ENCODE peak calls at places on chromosomes 7 and 10, in four cellular contexts. Z is IMR-90, V is mammary epithelial cell, Q is astrocyte. P is an unnamed sample.

GRCh38 chr7:34662058-34662457 is 4.0 kb downstream of the NPSR1 start:
- DNase-seq in Z (no peak), V (no peak), Q (no peak), P (no peak)

GRCh38 chr10:80416401-80417098 is 8.2 kb downstream of the PRXL2A start:
- DNase-seq in Z (no peak), V (no peak), Q (peak; percentile 16), P (no peak)

GRCh38 chr10:72335394-72336258 is 19.1 kb downstream of the DNAJB12 start:
- DNase-seq in Z (no peak), V (peak; percentile 67), Q (no peak), P (no peak)

GRCh38 chr7:46032936-46033335 is 111.9 kb upstream of the IGFBP3 start:
- DNase-seq in Z (peak; percentile 39), V (peak; percentile 66), Q (peak; percentile 26), P (no peak)

GRCh38 chr7:98772242-98772603 is 97.6 kb downstream of the TMEM130 start:
- DNase-seq in Z (no peak), V (no peak), Q (no peak), P (no peak)

GRCh38 chr7:30865821-30866220 is 45.8 kb upstream of the AQP1 start:
- DNase-seq in Z (no peak), V (no peak), Q (no peak), P (no peak)

GRCh38 chr7:151271699-151272355 is 23.3 kb upstream of the SMARCD3 start:
- DNase-seq in Z (peak; percentile 40), V (no peak), Q (no peak), P (no peak)

GRCh38 chr10:78744521-78745090 is 324.2 kb upstream of the ZMIZ1 start:
- DNase-seq in Z (no peak), V (no peak), Q (no peak), P (no peak)

GRCh38 chr10:118447478-118447877 is 105.4 kb upstream of the FAM204A start:
- DNase-seq in Z (no peak), V (peak; percentile 29), Q (peak; percentile 3), P (no peak)

GRCh38 chr7:44678468-44679179 is 70.0 kb upstream of the ZMIZ2 start:
- DNase-seq in Z (peak; percentile 86), V (peak; percentile 71), Q (peak; percentile 61), P (no peak)

GRCh38 chr10:27794157-27794556 is 48.5 kb upstream of the MKX start:
- DNase-seq in Z (peak; percentile 5), V (no peak), Q (no peak), P (no peak)

GRCh38 chr7:111690364-111691111 is 128.2 kb upstream of the IMMP2L start:
- DNase-seq in Z (no peak), V (no peak), Q (no peak), P (no peak)

GRCh38 chr7:36090976-36091375 is 62.1 kb upstream of the EEPD1 start:
- DNase-seq in Z (no peak), V (no peak), Q (no peak), P (no peak)

GRCh38 chr7:127769696-127770400 is 117.9 kb downstream of the SND1 start:
- DNase-seq in Z (peak; percentile 58), V (no peak), Q (peak; percentile 69), P (no peak)

GRCh38 chr7:27746978-27747377 is 7.0 kb downstream of the TAX1BP1 start:
- DNase-seq in Z (peak; percentile 6), V (peak; percentile 16), Q (no peak), P (no peak)

GRCh38 chr7:47102442-47102841 is 479.5 kb downstream of the TNS3 start:
- DNase-seq in Z (no peak), V (no peak), Q (no peak), P (no peak)

GRCh38 chr7:155422599-155423336 is 35.2 kb upstream of the EN2 start:
- DNase-seq in Z (no peak), V (no peak), Q (no peak), P (no peak)

GRCh38 chr7:73701357-73701995 is 18.0 kb downstream of the STX1A start:
- DNase-seq in Z (peak; percentile 33), V (no peak), Q (peak; percentile 50), P (no peak)

GRCh38 chr7:22350466-22351328 is 6.3 kb downstream of the RAPGEF5 start:
- DNase-seq in Z (peak; percentile 11), V (peak; percentile 44), Q (peak; percentile 67), P (no peak)

GRCh38 chr10:117164878-117165556 is 26.9 kb upstream of the VAX1 start:
- DNase-seq in Z (no peak), V (no peak), Q (no peak), P (no peak)

GRCh38 chr10:14173706-14174594 is 156.8 kb downstream of the FRMD4A start:
- DNase-seq in Z (peak; percentile 21), V (peak; percentile 7), Q (peak; percentile 27), P (no peak)

GRCh38 chr7:70788276-70788675 is 343.7 kb upstream of the GALNT17 start:
- DNase-seq in Z (no peak), V (no peak), Q (no peak), P (no peak)

GRCh38 chr10:100562806-100563293 is 27.1 kb downstream of the HIF1AN start:
- DNase-seq in Z (peak; percentile 37), V (peak; percentile 49), Q (peak; percentile 18), P (no peak)

GRCh38 chr10:110680473-110681020 is 36.4 kb downstream of the RBM20 start:
- DNase-seq in Z (no peak), V (peak; percentile 36), Q (no peak), P (no peak)

GRCh38 chr7:128164061-128164954 is 76.8 kb upstream of the LEP start:
- DNase-seq in Z (peak; percentile 86), V (peak; percentile 96), Q (peak; percentile 85), P (peak; percentile 99)

GRCh38 chr10:69090687-69091450 is 3.0 kb downstream of the SRGN start:
- DNase-seq in Z (no peak), V (peak; percentile 34), Q (no peak), P (no peak)

GRCh38 chr10:78292987-78293865 is 259.6 kb downstream of the RPS24 start:
- DNase-seq in Z (peak; percentile 35), V (no peak), Q (peak; percentile 19), P (no peak)

GRCh38 chr10:86160890-86161585 is 205.6 kb downstream of the GRID1 start:
- DNase-seq in Z (no peak), V (no peak), Q (no peak), P (no peak)

GRCh38 chr7:100655908-100656674 is at the start of gene ACTL6B:
- DNase-seq in Z (peak; percentile 18), V (peak; percentile 18), Q (no peak), P (no peak)

GRCh38 chr7:93119191-93119905 is 1.6 kb upstream of the SAMD9 start:
- DNase-seq in Z (peak; percentile 4), V (peak; percentile 56), Q (peak; percentile 12), P (no peak)

GRCh38 chr7:93117852-93118530 is at the start of gene SAMD9:
- DNase-seq in Z (peak; percentile 77), V (peak; percentile 72), Q (peak; percentile 67), P (no peak)

GRCh38 chr7:93120981-93121549 is 3.3 kb upstream of the SAMD9 start:
- DNase-seq in Z (no peak), V (no peak), Q (no peak), P (no peak)

GRCh38 chr7:93115796-93116195 is 2.0 kb downstream of the SAMD9 start:
- DNase-seq in Z (peak; percentile 75), V (peak; percentile 89), Q (peak; percentile 74), P (peak; percentile 15)

GRCh38 chr7:93117327-93117726 is 452 bp downstream of the SAMD9 start:
- DNase-seq in Z (no peak), V (no peak), Q (no peak), P (no peak)
- H3K9ac ChIP-seq in Z (no peak overlapping the region), V (peak overlapping the region; percentile 57), Q (peak overlapping the region; percentile 66), P (peak overlapping the region; percentile 64)

GRCh38 chr7:1065263-1066260 is 21.2 kb downstream of the GPR146 start:
- DNase-seq in Z (peak; percentile 58), V (peak; percentile 44), Q (no peak), P (no peak)
- H3K9ac ChIP-seq in Z (no peak overlapping the region), V (no peak overlapping the region), Q (no peak overlapping the region), P (no peak overlapping the region)

DNA sequence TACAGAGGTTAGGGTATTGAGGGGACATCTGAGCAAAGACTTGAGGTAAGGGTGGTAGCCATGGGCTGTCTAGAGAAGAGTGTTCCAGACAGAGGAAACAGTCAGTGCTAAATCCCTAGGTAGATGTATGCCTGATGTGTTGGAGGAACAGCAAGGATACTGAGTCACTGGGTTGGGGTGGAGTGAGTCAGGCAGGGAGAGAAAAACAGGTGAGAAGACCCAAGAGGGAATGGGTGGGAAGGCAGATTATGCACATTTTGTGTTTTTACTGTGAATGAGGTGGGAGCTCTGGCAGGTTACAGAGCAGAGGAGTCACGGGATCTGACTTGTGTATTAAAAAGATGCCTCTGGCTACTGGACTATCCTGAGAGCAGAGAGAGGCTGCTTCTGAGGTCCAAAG is 285.0 kb downstream of the CALN1 start:
- DNase-seq in Z (no peak), V (no peak), Q (no peak), P (no peak)
- H3K9ac ChIP-seq in Z (no peak overlapping the region), V (no peak overlapping the region), Q (no peak overlapping the region), P (no peak overlapping the region)

DNA sequence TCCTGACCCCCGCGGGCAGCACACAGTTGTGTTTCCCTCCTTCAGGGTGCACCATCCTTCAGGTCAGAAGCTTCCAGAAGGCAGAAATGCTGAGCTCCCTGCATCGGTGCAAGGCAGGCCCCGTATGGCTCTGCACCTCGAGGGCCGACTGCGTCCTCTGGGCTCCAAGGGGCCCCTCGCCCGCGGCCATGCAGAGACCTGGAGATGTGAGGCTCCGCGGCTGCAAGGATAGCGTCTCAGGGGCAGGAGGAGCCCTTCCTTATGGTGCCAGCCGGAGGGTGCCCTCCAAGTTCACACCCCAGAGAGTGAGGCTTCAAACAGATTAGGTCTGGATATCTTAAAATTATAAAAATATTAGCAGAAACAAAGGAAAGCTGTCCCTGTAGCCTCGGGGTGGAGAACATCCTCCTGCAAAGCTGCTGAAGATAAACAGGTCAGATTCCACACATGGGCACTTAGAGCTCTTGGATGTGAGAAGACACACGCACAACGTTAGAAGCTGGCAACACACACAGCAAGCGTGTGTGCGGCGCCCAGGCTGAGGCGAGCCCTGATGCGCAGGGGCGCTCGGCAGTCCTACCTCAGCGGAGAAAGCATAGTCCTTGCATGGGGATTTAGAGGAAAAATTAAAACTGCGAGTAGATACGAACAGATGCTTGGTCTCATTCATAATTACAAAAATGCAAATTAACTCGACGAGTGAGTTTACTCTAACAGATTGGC is 20.3 kb downstream of the KNDC1 start:
- DNase-seq in Z (no peak), V (no peak), Q (no peak), P (no peak)
- H3K9ac ChIP-seq in Z (no peak overlapping the region), V (no peak overlapping the region), Q (no peak overlapping the region), P (no peak overlapping the region)

GRCh38 chr10:70169011-70169410 is 1.3 kb downstream of the SAR1A start:
- DNase-seq in Z (no peak), V (no peak), Q (no peak), P (no peak)
- H3K9ac ChIP-seq in Z (peak overlapping the region; percentile 12), V (peak overlapping the region; percentile 95), Q (peak overlapping the region; percentile 100), P (peak overlapping the region; percentile 95)

GRCh38 chr10:61903991-61904350 is 2.5 kb downstream of the ARID5B start:
- DNase-seq in Z (peak; percentile 19), V (no peak), Q (no peak), P (no peak)
- H3K9ac ChIP-seq in Z (peak overlapping the region; percentile 83), V (peak overlapping the region; percentile 91), Q (peak overlapping the region; percentile 95), P (peak overlapping the region; percentile 96)

DNA sequence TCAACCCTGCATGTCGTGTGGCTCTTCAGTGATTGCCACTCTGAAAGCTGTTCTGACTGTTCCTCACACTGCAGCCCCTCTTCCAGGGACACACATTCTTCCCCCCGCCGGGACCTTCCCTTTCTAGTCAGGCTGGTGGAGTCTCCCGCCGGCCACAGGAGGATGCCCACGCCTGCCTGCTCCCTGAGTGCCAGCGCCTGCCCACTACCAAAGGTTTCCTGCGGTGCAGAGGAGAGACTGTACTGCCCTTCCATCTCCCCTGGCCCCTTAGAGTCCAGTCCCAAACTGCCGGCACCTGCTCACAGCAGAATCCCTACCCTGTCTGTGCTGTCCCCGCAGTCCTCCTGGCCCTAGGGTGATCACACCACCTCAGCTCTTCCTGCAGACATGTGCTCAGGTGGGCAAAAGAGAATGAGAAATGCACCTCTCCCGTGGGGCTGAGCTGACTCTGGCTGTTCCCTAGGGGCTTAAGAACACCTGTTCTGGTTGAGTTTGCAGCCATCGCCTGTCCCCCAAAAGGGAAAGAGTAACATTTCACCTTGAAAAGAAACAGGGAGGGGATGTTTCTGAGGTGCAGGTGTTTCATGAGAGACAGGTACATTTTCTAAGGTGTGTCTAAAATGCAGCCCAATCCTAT is 1.4 kb downstream of the PODXL start:
- DNase-seq in Z (no peak), V (no peak), Q (no peak), P (no peak)
- H3K9ac ChIP-seq in Z (no peak overlapping the region), V (no peak overlapping the region), Q (peak overlapping the region; percentile 64), P (no peak overlapping the region)

P was measured in keratinocyte.